ENCODE peak calls at places on chromosomes 1 and 21, in five cellular contexts. One of them, this sample, is unnamed.

GRCh38 chr1:188937965-188938551 is 1539.6 kb downstream of the BRINP3 start:
- DNase-seq in LoVo: no peak
- DNase-seq in activated CD4-positive, alpha-beta T cell treated with anti-CD3 and anti-CD28 coated beads for 48 hours: no peak
- DNase-seq in activated T-cell treated with anti-CD3 and anti-CD28 coated beads for 1 hour: no peak
- DNase-seq in EL: peak
- DNase-seq in this sample: peak

GRCh38 chr1:232393010-232393833 is 236.7 kb downstream of the SIPA1L2 start:
- DNase-seq in LoVo: no peak
- DNase-seq in activated CD4-positive, alpha-beta T cell treated with anti-CD3 and anti-CD28 coated beads for 48 hours: no peak
- DNase-seq in activated T-cell treated with anti-CD3 and anti-CD28 coated beads for 1 hour: no peak
- DNase-seq in EL: peak
- DNase-seq in this sample: no peak

GRCh38 chr1:160437432-160438319 is 37.3 kb downstream of the VANGL2 start:
- DNase-seq in LoVo: peak
- DNase-seq in activated CD4-positive, alpha-beta T cell treated with anti-CD3 and anti-CD28 coated beads for 48 hours: peak
- DNase-seq in activated T-cell treated with anti-CD3 and anti-CD28 coated beads for 1 hour: no peak
- DNase-seq in EL: no peak
- DNase-seq in this sample: no peak

GRCh38 chr1:243621973-243622372 is 228.1 kb downstream of the AKT3 start:
- DNase-seq in LoVo: no peak
- DNase-seq in activated CD4-positive, alpha-beta T cell treated with anti-CD3 and anti-CD28 coated beads for 48 hours: no peak
- DNase-seq in activated T-cell treated with anti-CD3 and anti-CD28 coated beads for 1 hour: no peak
- DNase-seq in EL: peak
- DNase-seq in this sample: peak

GRCh38 chr1:183116416-183116815 is 69.6 kb upstream of the LAMC2 start:
- DNase-seq in LoVo: no peak
- DNase-seq in activated CD4-positive, alpha-beta T cell treated with anti-CD3 and anti-CD28 coated beads for 48 hours: no peak
- DNase-seq in activated T-cell treated with anti-CD3 and anti-CD28 coated beads for 1 hour: no peak
- DNase-seq in EL: no peak
- DNase-seq in this sample: no peak

GRCh38 chr1:56645663-56646330 is 683 bp downstream of the PRKAA2 start:
- DNase-seq in LoVo: peak
- DNase-seq in activated CD4-positive, alpha-beta T cell treated with anti-CD3 and anti-CD28 coated beads for 48 hours: no peak
- DNase-seq in activated T-cell treated with anti-CD3 and anti-CD28 coated beads for 1 hour: no peak
- DNase-seq in EL: peak
- DNase-seq in this sample: no peak

GRCh38 chr1:9384751-9385245 is 92.1 kb downstream of the SPSB1 start:
- DNase-seq in LoVo: no peak
- DNase-seq in activated CD4-positive, alpha-beta T cell treated with anti-CD3 and anti-CD28 coated beads for 48 hours: no peak
- DNase-seq in activated T-cell treated with anti-CD3 and anti-CD28 coated beads for 1 hour: no peak
- DNase-seq in EL: no peak
- DNase-seq in this sample: no peak

GRCh38 chr1:40709100-40709801 is 17.7 kb downstream of the NFYC start:
- DNase-seq in LoVo: peak
- DNase-seq in activated CD4-positive, alpha-beta T cell treated with anti-CD3 and anti-CD28 coated beads for 48 hours: peak
- DNase-seq in activated T-cell treated with anti-CD3 and anti-CD28 coated beads for 1 hour: peak
- DNase-seq in EL: peak
- DNase-seq in this sample: peak

GRCh38 chr21:24076179-24076578 is 1531.1 kb downstream of the MRPL39 start:
- DNase-seq in LoVo: no peak
- DNase-seq in activated CD4-positive, alpha-beta T cell treated with anti-CD3 and anti-CD28 coated beads for 48 hours: no peak
- DNase-seq in activated T-cell treated with anti-CD3 and anti-CD28 coated beads for 1 hour: no peak
- DNase-seq in EL: no peak
- DNase-seq in this sample: peak

This sample was measured in adipocyte.